ENCODE peak calls at places on chromosomes 2 and 18, in ten cellular contexts. K is heart left ventricle, Y is A549, D is prostate gland, F is HepG2, C is ovary, N is suprapubic skin, P is stomach, L is HCT116, W is endothelial cell of umbilical vein. M is an unnamed sample.

GRCh38 chr2:45169339-45170190 is 160.3 kb upstream of the SIX2 start:
- DNase-seq in P (no peak), N (no peak), W (peak), C (no peak), D (no peak), Y (peak), K (peak), L (no peak), F (no peak), M (no peak)

GRCh38 chr2:172878260-172878659 is 142.6 kb downstream of the RAPGEF4 start:
- DNase-seq in P (no peak), N (no peak), W (peak), Y (no peak), L (no peak), C (no peak), F (no peak), K (no peak), D (no peak), M (no peak)

GRCh38 chr2:196613302-196613701 is 26.2 kb upstream of the CCDC150 start:
- DNase-seq in F (no peak), D (no peak), L (no peak), C (no peak), K (no peak), Y (no peak), W (no peak), P (no peak), N (no peak), M (no peak)

GRCh38 chr18:67496469-67496868 is 20.1 kb downstream of the DSEL start:
- DNase-seq in W (no peak), F (no peak), P (no peak), L (no peak), D (no peak), C (no peak), K (no peak), Y (no peak), N (no peak), M (no peak)

GRCh38 chr18:8623549-8624106 is 14.4 kb downstream of the RAB12 start:
- DNase-seq in N (no peak), C (no peak), D (no peak), W (no peak), L (no peak), P (no peak), F (no peak), Y (no peak), K (peak), M (no peak)

GRCh38 chr2:60260646-60261296 is 292.7 kb downstream of the BCL11A start:
- DNase-seq in N (no peak), D (peak), Y (peak), F (no peak), K (no peak), L (peak), C (peak), P (peak), W (no peak), M (no peak)

GRCh38 chr2:126657146-126657635 is 1.2 kb downstream of the GYPC start:
- DNase-seq in Y (no peak), P (peak), F (no peak), K (peak), N (peak), C (peak), L (no peak), W (no peak), D (no peak), M (peak)

GRCh38 chr2:206526416-206526815 is 83.1 kb downstream of the ADAM23 start:
- DNase-seq in D (no peak), N (no peak), F (no peak), K (no peak), P (no peak), Y (no peak), W (no peak), L (no peak), C (no peak), M (no peak)

GRCh38 chr18:38923136-38923535 is 1357.5 kb upstream of the CELF4 start:
- DNase-seq in C (no peak), D (no peak), P (no peak), N (no peak), Y (no peak), W (no peak), L (no peak), F (no peak), K (no peak), M (no peak)

GRCh38 chr2:202633470-202633869 is 1.3 kb upstream of the FAM117B start:
- DNase-seq in N (no peak), F (no peak), Y (no peak), C (peak), W (no peak), L (no peak), K (no peak), P (no peak), D (no peak), M (no peak)

GRCh38 chr2:153770359-153770991 is 101.2 kb upstream of the GALNT13 start:
- DNase-seq in D (no peak), W (no peak), F (no peak), N (no peak), C (no peak), Y (peak), K (no peak), P (no peak), L (peak), M (no peak)

GRCh38 chr2:18597618-18598017 is 8.2 kb upstream of the NT5C1B start:
- DNase-seq in F (no peak), N (no peak), Y (no peak), K (no peak), L (no peak), P (no peak), C (no peak), W (no peak), D (no peak), M (no peak)

GRCh38 chr2:33457588-33458247 is 18.7 kb upstream of the RASGRP3 start:
- DNase-seq in C (no peak), W (no peak), N (no peak), Y (no peak), K (peak), P (no peak), L (no peak), D (no peak), F (no peak), M (no peak)

GRCh38 chr18:38321262-38321661 is 755.7 kb upstream of the CELF4 start:
- DNase-seq in C (no peak), N (no peak), Y (no peak), K (no peak), P (no peak), L (no peak), W (no peak), F (no peak), D (no peak), M (no peak)

GRCh38 chr2:120741514-120742448 is 6.1 kb downstream of the GLI2 start:
- DNase-seq in P (peak), N (no peak), F (no peak), D (no peak), W (no peak), K (no peak), Y (no peak), L (no peak), C (peak), M (no peak)

DNA sequence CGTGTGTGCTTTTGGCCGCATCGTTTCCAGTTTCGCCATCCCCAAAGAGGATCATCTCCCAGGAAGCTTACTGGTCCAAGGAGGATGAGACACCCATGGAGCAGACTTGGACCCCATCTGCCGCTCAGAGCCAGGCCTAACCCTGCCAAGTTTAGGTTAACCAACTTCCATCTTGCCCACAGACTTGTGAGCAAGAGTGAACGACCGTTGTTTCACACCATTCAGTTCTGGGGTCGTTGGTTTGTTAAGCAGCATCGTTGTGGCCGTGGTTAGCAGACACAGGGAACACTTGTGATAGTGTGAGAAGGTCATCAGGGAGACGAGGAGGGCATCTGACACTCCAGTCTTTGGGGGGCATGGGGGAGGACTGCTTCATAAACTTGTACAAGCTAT is 15.1 kb downstream of the IL1R2 start:
- DNase-seq in K (no peak), L (no peak), Y (no peak), P (no peak), W (no peak), N (no peak), D (no peak), C (no peak), F (no peak), M (no peak)
- TF ChIP-seq POLR2A in K (no peak), L (no peak), Y (no peak), P (no peak), W (no peak), N (no peak), D (no peak), C (no peak), F (no peak), M (no peak)

DNA sequence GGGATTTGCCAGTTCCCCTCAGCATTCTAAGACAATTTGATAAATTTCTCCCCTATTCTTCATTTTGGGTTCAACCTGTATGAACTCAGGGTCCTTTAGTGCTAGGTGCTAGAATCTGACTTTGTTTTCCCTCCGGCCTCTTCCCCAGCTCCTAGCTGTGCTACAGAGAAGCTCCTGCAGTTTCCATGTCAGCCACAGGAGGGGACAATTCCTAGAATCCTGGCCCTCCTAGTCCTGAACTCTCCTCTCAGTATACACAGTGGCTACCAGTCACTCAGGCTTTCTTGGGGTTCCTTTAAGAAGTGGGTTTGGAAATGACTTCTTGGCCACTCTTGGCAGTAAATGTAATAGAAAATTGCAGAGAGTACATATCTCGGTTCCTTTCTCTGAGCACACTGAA is 4.9 kb upstream of the CHST10 start:
- DNase-seq in Y (peak), W (peak), P (no peak), F (peak), C (no peak), D (no peak), L (peak), K (no peak), N (no peak), M (no peak)
- TF ChIP-seq CTCF in Y (peak), W (peak), P (peak), F (peak), C (no peak), D (peak), L (peak), K (peak), N (peak), M (no peak)

GRCh38 chr2:216412022-216412999 is at the start of gene SMARCAL1:
- DNase-seq in N (peak), F (peak), C (peak), Y (peak), K (peak), W (peak), D (peak), P (peak), L (peak), M (peak)
- TF ChIP-seq POLR2A in N (peak), F (peak), C (no peak), Y (peak), K (no peak), W (peak), D (peak), P (no peak), L (peak), M (peak)

GRCh38 chr2:9000442-9000841 is 3.0 kb downstream of the MBOAT2 start:
- DNase-seq in W (no peak), K (no peak), P (no peak), Y (no peak), F (no peak), C (no peak), L (no peak), D (no peak), N (no peak), M (no peak)
- TF ChIP-seq CTCF in W (no peak), K (no peak), P (no peak), Y (no peak), F (no peak), C (no peak), L (no peak), D (no peak), N (no peak), M (no peak)

GRCh38 chr2:234955091-234955511 is 3.3 kb downstream of the SH3BP4 start:
- DNase-seq in D (no peak), W (no peak), P (no peak), Y (no peak), F (no peak), K (no peak), C (no peak), L (no peak), N (no peak), M (no peak)

GRCh38 chr2:234957533-234958135 is 5.8 kb downstream of the SH3BP4 start:
- DNase-seq in D (no peak), K (no peak), P (no peak), Y (no peak), N (no peak), W (no peak), F (no peak), L (no peak), C (no peak), M (no peak)

GRCh38 chr2:234954551-234954992 is 2.8 kb downstream of the SH3BP4 start:
- DNase-seq in K (no peak), D (peak), N (no peak), Y (no peak), W (peak), P (no peak), C (peak), L (no peak), F (no peak), M (peak)

GRCh38 chr2:234958311-234958710 is 6.5 kb downstream of the SH3BP4 start:
- DNase-seq in W (no peak), F (no peak), K (no peak), L (no peak), D (no peak), N (no peak), P (no peak), Y (no peak), C (no peak), M (peak)

DNA sequence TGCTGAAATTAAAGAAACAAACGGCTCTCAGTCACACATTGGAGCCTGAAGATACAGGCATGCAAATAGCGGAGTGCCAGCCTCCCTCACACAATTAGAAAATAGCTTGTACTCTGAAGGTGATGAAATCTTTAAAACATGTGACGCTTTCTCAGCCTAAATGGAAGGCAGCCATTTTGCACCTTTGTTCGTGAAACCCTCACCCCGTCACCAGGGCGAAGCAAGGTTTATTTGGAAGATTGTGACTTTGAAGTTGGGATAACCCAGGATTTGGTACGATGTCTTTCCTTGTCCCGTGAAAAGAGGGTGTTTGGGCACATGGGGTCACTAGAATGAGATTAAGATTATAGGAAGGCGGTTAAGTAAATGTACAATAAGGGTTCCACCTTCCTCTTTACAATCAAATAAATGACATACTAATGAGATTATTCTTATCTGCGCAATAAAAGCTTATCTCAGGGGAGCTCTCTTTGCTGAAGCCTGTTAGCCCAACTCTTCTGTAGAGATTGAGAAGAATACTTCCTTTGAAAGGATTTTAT is 4.2 kb downstream of the SH3BP4 start:
- DNase-seq in W (no peak), D (no peak), P (no peak), K (no peak), F (no peak), N (no peak), C (no peak), L (no peak), Y (no peak), M (no peak)
- TF ChIP-seq POLR2A in W (peak), D (no peak), P (no peak), K (no peak), F (no peak), N (no peak), C (no peak), L (no peak), Y (no peak), M (no peak)

DNA sequence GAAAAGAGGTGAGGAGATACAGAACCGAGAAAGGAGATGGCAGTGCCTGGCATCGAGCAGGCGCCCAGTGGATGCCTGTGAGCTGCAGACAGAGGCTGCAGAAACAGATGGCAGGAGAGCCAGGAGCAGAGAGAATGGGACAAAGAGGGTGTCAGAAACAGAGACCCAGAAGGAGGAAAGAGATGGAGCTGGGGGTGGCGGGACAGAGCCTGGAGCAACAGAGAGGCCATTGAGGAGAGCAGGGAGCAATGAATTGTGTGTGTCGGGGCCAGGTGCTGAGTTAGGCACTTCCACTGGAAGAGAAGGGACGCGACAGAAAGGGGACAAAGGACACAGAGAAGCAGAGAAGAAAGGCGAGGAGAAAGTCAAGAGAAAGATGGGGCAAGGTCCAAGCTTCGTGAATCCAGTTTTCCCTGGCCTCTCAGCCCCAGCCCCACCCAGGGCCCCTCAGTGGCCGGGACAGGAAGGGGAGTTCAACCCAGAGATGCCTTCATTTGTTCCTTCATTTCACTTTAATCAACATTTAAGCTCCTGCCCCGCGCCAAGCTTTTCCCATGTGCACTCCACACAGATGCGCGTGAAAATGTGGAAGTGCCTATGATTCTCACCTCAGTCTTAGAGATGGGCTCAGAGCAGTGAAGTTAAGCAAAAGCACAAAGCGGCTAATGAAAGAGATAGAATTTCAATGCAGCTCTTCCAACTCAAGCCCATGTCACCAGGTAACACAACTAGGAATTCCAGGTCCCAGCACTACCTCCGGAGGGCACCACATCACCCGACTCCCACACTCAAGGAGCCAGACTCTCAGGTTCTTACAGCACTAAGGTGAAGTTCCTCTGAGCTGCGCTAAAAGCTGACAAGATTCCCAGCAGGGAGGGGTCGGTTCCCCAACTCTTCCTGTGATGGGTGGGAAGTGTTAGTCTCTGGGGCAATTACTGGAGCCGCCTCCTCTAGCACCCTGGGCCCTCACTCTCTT is 55.2 kb downstream of the TNS1 start:
- DNase-seq in W (no peak), C (no peak), F (no peak), D (no peak), K (peak), Y (no peak), L (peak), N (peak), P (peak), M (peak)
- TF ChIP-seq CTCF in W (no peak), C (no peak), F (no peak), D (peak), K (no peak), Y (no peak), L (peak), N (no peak), P (no peak), M (no peak)

DNA sequence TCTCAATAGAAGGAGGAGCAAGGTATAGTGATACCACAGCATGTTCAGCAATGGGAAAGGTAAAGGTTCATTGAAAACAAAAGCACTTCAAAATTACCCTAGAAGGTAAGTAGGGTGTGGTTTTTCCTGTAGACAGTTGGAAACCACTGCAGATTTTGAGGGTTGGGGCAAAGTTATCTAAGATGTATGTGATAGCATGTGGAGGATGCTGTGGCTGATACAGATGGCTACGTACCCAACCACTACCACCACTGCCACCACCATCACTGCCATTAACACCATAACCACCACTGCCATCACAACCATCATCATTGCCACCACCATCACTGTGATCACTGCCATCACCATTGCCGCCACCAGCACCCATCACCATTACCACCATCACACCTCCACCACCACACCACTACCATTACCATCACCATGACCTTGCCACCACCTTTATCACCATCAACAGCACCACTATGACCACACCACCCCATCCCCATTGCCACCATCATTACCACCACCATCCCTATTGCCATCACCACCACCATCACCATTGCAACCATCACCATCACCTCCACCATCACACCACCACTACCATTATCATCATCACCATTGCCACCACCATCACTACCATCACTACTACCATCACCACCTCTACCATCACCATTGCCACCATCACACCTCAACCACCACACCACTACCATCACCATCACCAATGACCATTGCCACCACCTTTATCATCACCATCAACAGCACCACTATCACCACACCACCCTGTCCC is 3.7 kb downstream of the TMSB10 start:
- DNase-seq in K (no peak), L (no peak), Y (no peak), W (no peak), C (no peak), N (no peak), D (no peak), F (no peak), P (no peak), M (no peak)
- TF ChIP-seq POLR2A in K (no peak), L (no peak), Y (no peak), W (peak), C (no peak), N (no peak), D (no peak), F (no peak), P (no peak), M (no peak)

GRCh38 chr2:241315183-241315878 is at the start of gene HDLBP:
- DNase-seq in K (peak), L (peak), N (peak), Y (peak), W (peak), P (peak), F (peak), D (peak), C (peak), M (peak)
- TF ChIP-seq CTCF in K (no peak), L (no peak), N (no peak), Y (peak), W (peak), P (no peak), F (peak), D (peak), C (peak), M (no peak)

DNA sequence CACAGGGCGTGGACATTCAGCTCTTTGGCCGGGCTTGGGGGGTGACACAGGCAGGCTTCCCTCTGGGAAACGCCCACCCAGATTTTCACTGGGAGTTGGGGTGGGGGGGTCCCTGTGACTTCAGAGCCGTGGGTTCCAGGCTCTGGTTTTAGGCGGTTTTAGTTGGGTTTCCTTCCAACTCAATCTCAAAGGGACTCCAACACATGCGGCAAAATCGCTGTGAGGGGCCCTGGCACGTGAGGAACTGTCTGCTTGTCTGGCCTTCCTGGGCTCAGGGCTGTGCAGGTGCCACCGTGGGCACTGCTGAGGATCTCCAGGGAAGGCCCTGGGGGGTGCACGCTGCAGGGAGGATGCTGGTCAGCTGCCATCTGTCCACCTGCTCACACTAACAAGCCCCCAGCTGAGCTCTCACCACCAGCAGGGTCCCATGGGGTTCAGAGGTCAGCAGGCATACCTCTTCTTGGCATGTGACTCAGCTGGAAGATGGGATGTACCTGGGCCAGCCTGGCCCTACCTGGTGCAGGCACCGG is 11.7 kb downstream of the HS6ST1 start:
- DNase-seq in D (no peak), K (no peak), P (no peak), F (no peak), L (no peak), W (no peak), Y (no peak), C (peak), N (peak), M (no peak)
- TF ChIP-seq POLR2A in D (no peak), K (no peak), P (no peak), F (no peak), L (no peak), W (no peak), Y (no peak), C (no peak), N (no peak), M (no peak)

GRCh38 chr2:64751286-64752260 is 97.9 kb upstream of the SERTAD2 start:
- DNase-seq in D (peak), F (peak), L (peak), Y (peak), N (no peak), P (peak), W (no peak), C (no peak), K (peak), M (no peak)
- TF ChIP-seq CTCF in D (peak), F (peak), L (no peak), Y (no peak), N (peak), P (peak), W (peak), C (peak), K (peak), M (peak)

M was measured in breast epithelium.